ENCODE peak calls at places on chromosome 9, in six cellular contexts. I, K, A, V, U and M are unnamed samples.

GRCh38 chr9:135279834-135280393 is 192.4 kb downstream of the OLFM1 start:
- DNase-seq in I (no peak), K (no peak), A (no peak), V (no peak), U (no peak), M (no peak)

GRCh38 chr9:110408598-110408997 is 70.9 kb upstream of the TXNDC8 start:
- DNase-seq in I (no peak), K (no peak), A (no peak), V (no peak), U (no peak), M (no peak)

GRCh38 chr9:114283551-114284111 is 39.3 kb upstream of the ORM1 start:
- DNase-seq in I (peak), K (no peak), A (no peak), V (no peak), U (no peak), M (no peak)

GRCh38 chr9:38687389-38687842 is 32.5 kb downstream of the FAM240B start:
- DNase-seq in I (peak), K (peak), A (no peak), V (no peak), U (peak), M (peak)

GRCh38 chr9:70218767-70219166 is 40.0 kb upstream of the SMC5 start:
- DNase-seq in I (no peak), K (no peak), A (peak), V (peak), U (peak), M (peak)

GRCh38 chr9:107174441-107174840 is 108.6 kb upstream of the RAD23B start:
- DNase-seq in I (no peak), K (no peak), A (peak), V (no peak), U (no peak), M (no peak)

GRCh38 chr9:106859957-106860715 is 2.8 kb upstream of the ZNF462 start:
- DNase-seq in I (peak), K (no peak), A (no peak), V (no peak), U (peak), M (peak)

GRCh38 chr9:37574241-37574721 is 1.9 kb downstream of the FBXO10 start:
- DNase-seq in I (no peak), K (no peak), A (peak), V (peak), U (no peak), M (no peak)

GRCh38 chr9:106862946-106863740 is at the start of gene ZNF462:
- DNase-seq in I (peak), K (no peak), A (peak), V (no peak), U (peak), M (peak)

GRCh38 chr9:84373975-84374374 is 33.4 kb upstream of the SLC28A3 start:
- DNase-seq in I (no peak), K (no peak), A (no peak), V (no peak), U (no peak), M (no peak)

GRCh38 chr9:130785940-130786500 is 49.0 kb upstream of the ABL1 start:
- DNase-seq in I (no peak), K (no peak), A (no peak), V (no peak), U (no peak), M (no peak)

GRCh38 chr9:132456241-132456640 is 46.2 kb downstream of the CFAP77 start:
- DNase-seq in I (no peak), K (no peak), A (peak), V (no peak), U (no peak), M (no peak)

GRCh38 chr9:90032296-90033029 is 427.7 kb downstream of the GADD45G start:
- DNase-seq in I (no peak), K (no peak), A (no peak), V (no peak), U (peak), M (peak)

GRCh38 chr9:38047301-38048251 is 21.5 kb downstream of the SHB start:
- DNase-seq in I (peak), K (peak), A (peak), V (peak), U (peak), M (peak)

GRCh38 chr9:38017149-38017884 is 51.7 kb downstream of the SHB start:
- DNase-seq in I (peak), K (peak), A (no peak), V (no peak), U (peak), M (peak)

GRCh38 chr9:16526380-16526779 is 344.1 kb downstream of the BNC2 start:
- DNase-seq in I (no peak), K (no peak), A (peak), V (no peak), U (peak), M (peak)

GRCh38 chr9:98865284-98865683 is 57.8 kb downstream of the GALNT12 start:
- DNase-seq in I (no peak), K (no peak), A (no peak), V (no peak), U (no peak), M (no peak)

GRCh38 chr9:135015986-135016640 is 71.4 kb upstream of the OLFM1 start:
- DNase-seq in I (no peak), K (no peak), A (no peak), V (no peak), U (peak), M (no peak)

GRCh38 chr9:105957830-105958229 is 263.5 kb downstream of the TMEM38B start:
- DNase-seq in I (no peak), K (peak), A (no peak), V (no peak), U (peak), M (peak)

GRCh38 chr9:69829484-69829883 is 8.9 kb downstream of the CFAP95 start:
- DNase-seq in I (no peak), K (no peak), A (no peak), V (no peak), U (no peak), M (no peak)

DNA sequence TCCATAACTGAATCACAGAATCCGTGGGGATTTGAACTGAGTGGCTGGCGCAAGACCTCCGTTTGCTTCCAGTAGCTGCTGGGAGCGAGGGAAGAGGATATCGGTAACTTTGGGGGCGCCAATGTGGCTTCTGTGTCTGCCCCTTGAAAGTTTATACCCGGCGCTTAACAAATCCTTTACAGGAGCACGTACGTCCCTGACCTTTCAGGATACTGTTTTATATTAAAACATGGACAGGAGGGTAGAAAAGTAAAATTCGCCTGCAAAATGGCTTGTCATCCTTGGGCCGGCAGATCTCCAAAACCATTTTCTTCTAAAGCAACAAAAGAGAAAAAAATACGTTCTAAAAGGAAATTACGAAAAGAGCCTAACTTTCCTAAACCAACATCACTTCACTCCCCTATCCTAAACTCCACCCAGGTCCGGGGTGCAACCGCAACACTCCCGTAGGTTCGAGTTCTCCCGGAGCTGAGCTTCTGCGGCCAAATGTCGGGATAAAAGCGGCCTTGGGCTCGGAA is 656 bp upstream of the DMRT3 start:
- DNase-seq in I (no peak), K (no peak), A (no peak), V (no peak), U (no peak), M (no peak)
- TF ChIP-seq CTCF in I (no peak), K (no peak), A (no peak), V (no peak), U (no peak), M (no peak)

GRCh38 chr9:35618325-35618727 is at the start of gene CD72:
- DNase-seq in I (no peak), K (no peak), A (no peak), V (no peak), U (no peak), M (no peak)
- H3K4me3 ChIP-seq in I (peak), K (peak), A (peak), V (peak), U (peak), M (peak)

DNA sequence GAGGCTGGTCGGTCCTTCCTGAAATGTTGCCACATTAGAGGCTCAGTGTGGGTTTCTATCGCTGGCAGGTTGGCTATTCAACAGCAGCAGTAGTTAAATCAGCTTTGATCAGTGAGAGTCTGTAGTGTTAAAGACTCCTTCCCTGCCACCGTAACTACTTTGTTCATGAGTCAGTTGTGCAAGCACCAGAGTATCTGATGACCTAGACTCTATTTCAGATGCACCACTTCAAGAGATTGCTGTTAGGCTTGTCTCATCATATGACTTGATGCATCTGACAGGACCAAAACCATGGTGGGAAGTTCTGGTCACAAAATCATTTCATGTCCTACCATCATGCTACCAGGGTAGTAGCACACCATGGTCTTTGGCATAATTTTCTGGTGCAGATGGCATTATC is 482.7 kb upstream of the MPDZ start:
- DNase-seq in I (no peak), K (no peak), A (no peak), V (no peak), U (no peak), M (no peak)
- TF ChIP-seq CTCF in I (no peak), K (no peak), A (no peak), V (no peak), U (no peak), M (no peak)

GRCh38 chr9:123834907-123835562 is 94.9 kb downstream of the DENND1A start:
- DNase-seq in I (no peak), K (no peak), A (no peak), V (no peak), U (no peak), M (peak)
- H3K4me3 ChIP-seq in I (peak), K (no peak), A (no peak), V (no peak), U (no peak), M (no peak)